ENCODE peak calls at places on chromosome 1, in nine cellular contexts. S is nucleus accumbens; D is heart right ventricle; Y is stimulated activated CD8-positive, alpha-beta memory T cell treated with anti-CD3 and anti-CD28 coated beads, Interleukin-15, amount 100 ng/mL, for 4 hours; U is fibroblast of lung; N is activated T-helper 1 cell treated with anti-CD3 and anti-CD28 coated beads, Interleukin-12 subunit alpha, Interleukin-12 subunit beta, Interleukin-2, Interleukin-4 antibody, amounts not matched to agents 30 ng/mL and 10 ng/mL and 1 ng/mL, durations not matched to agents 14 hours and 24 hours and 36 hours; Q is colonic mucosa; K is pancreas; A is GM04504. G is an unnamed sample.

GRCh38 chr1:14095001-14095400 is 395.0 kb downstream of the PRDM2 start:
- DNase-seq in Q (no peak), A (no peak), U (peak), D (no peak), Y (no peak), N (no peak), S (no peak), K (no peak), G (no peak)

GRCh38 chr1:119419109-119419508 is 4.2 kb downstream of the HSD3B2 start:
- DNase-seq in S (no peak), A (no peak), U (no peak), D (no peak), K (no peak), Q (no peak), Y (no peak), N (no peak), G (no peak)

GRCh38 chr1:166902279-166902678 is 26.2 kb upstream of the TADA1 start:
- DNase-seq in A (no peak), S (no peak), N (no peak), Y (no peak), Q (no peak), D (no peak), U (peak), K (no peak), G (no peak)

GRCh38 chr1:193104496-193104905 is 713 bp downstream of the GLRX2 start:
- DNase-seq in A (no peak), Q (peak), U (peak), Y (no peak), S (peak), N (peak), D (peak), K (peak), G (no peak)

GRCh38 chr1:160362168-160362941 is 4.5 kb upstream of the NHLH1 start:
- DNase-seq in S (no peak), N (no peak), D (no peak), Q (no peak), K (no peak), Y (no peak), A (no peak), U (no peak), G (no peak)

GRCh38 chr1:12549460-12550349 is 68.3 kb downstream of the DHRS3 start:
- DNase-seq in A (peak), U (peak), Q (peak), K (peak), D (peak), Y (no peak), N (no peak), S (no peak), G (no peak)

GRCh38 chr1:174818951-174819350 is 180.8 kb upstream of the CACYBP start:
- DNase-seq in A (no peak), S (no peak), N (no peak), D (no peak), Y (no peak), Q (no peak), U (peak), K (no peak), G (no peak)

GRCh38 chr1:180241716-180242544 is 11.9 kb downstream of the LHX4 start:
- DNase-seq in K (no peak), S (no peak), Q (no peak), U (no peak), D (no peak), Y (no peak), A (no peak), N (no peak), G (no peak)

GRCh38 chr1:166906647-166907046 is 30.6 kb upstream of the TADA1 start:
- DNase-seq in N (no peak), S (no peak), U (peak), A (no peak), K (no peak), Q (no peak), D (no peak), Y (no peak), G (no peak)

G was measured in T follicular helper cell.